ENCODE peak calls at places on chromosomes 13 and 19, in seven cellular contexts. One of them, this sample, is unnamed. For H3K4me1, the result is how much of the 10 kb centered on the place peaks cover.

GRCh38 chr19:49875801-49876421 is 1.2 kb downstream of the AKT1S1 start:
- DNase-seq in tibial nerve: no peak
- DNase-seq in heart left ventricle: peak
- DNase-seq in A549: no peak
- DNase-seq in HepG2: peak
- DNase-seq in stomach: no peak
- DNase-seq in HCT116: no peak
- DNase-seq in this sample: peak

GRCh38 chr19:46515879-46516350 is 20.2 kb upstream of the PNMA8B start:
- DNase-seq in tibial nerve: no peak
- DNase-seq in HCT116: no peak
- DNase-seq in A549: peak
- DNase-seq in HepG2: peak
- DNase-seq in stomach: no peak
- DNase-seq in heart left ventricle: no peak
- DNase-seq in this sample: no peak

GRCh38 chr13:74040200-74040599 is 94.0 kb downstream of the KLF12 start:
- DNase-seq in HepG2: peak
- DNase-seq in tibial nerve: peak
- DNase-seq in A549: peak
- DNase-seq in stomach: peak
- DNase-seq in heart left ventricle: peak
- DNase-seq in HCT116: peak
- DNase-seq in this sample: no peak

GRCh38 chr19:29741776-29742175 is 26.7 kb upstream of the C19orf12 start:
- DNase-seq in A549: no peak
- DNase-seq in HCT116: no peak
- DNase-seq in tibial nerve: no peak
- DNase-seq in HepG2: no peak
- DNase-seq in heart left ventricle: no peak
- DNase-seq in stomach: no peak
- DNase-seq in this sample: no peak

GRCh38 chr19:47120461-47120860 is 6.9 kb upstream of the ZC3H4 start:
- DNase-seq in A549: no peak
- DNase-seq in HCT116: no peak
- DNase-seq in HepG2: no peak
- DNase-seq in stomach: no peak
- DNase-seq in tibial nerve: no peak
- DNase-seq in heart left ventricle: no peak
- DNase-seq in this sample: no peak

GRCh38 chr13:46855166-46855565 is 41.7 kb downstream of the HTR2A start:
- DNase-seq in HepG2: no peak
- DNase-seq in A549: no peak
- DNase-seq in tibial nerve: no peak
- DNase-seq in HCT116: no peak
- DNase-seq in heart left ventricle: no peak
- DNase-seq in stomach: no peak
- DNase-seq in this sample: no peak

GRCh38 chr13:76292031-76292430 is 594.2 kb downstream of the KCTD12 start:
- DNase-seq in stomach: no peak
- DNase-seq in HCT116: no peak
- DNase-seq in tibial nerve: no peak
- DNase-seq in A549: no peak
- DNase-seq in HepG2: no peak
- DNase-seq in heart left ventricle: no peak
- DNase-seq in this sample: no peak

GRCh38 chr13:110347535-110348308 is 40.6 kb downstream of the COL4A2 start:
- DNase-seq in A549: peak
- DNase-seq in HCT116: peak
- DNase-seq in stomach: no peak
- DNase-seq in tibial nerve: no peak
- DNase-seq in HepG2: peak
- DNase-seq in heart left ventricle: no peak
- DNase-seq in this sample: peak

GRCh38 chr13:104809483-104809882 is 1726.0 kb downstream of the EFNB2 start:
- DNase-seq in HepG2: no peak
- DNase-seq in stomach: no peak
- DNase-seq in heart left ventricle: no peak
- DNase-seq in A549: no peak
- DNase-seq in tibial nerve: no peak
- DNase-seq in HCT116: no peak
- DNase-seq in this sample: no peak

GRCh38 chr19:19526581-19527370 is 1.9 kb upstream of the YJEFN3 start:
- DNase-seq in HepG2: no peak
- DNase-seq in stomach: no peak
- DNase-seq in HCT116: no peak
- DNase-seq in A549: no peak
- DNase-seq in tibial nerve: no peak
- DNase-seq in heart left ventricle: no peak
- DNase-seq in this sample: no peak

GRCh38 chr13:104949840-104950805 is 1585.3 kb downstream of the EFNB2 start:
- DNase-seq in stomach: no peak
- DNase-seq in HepG2: no peak
- DNase-seq in tibial nerve: peak
- DNase-seq in heart left ventricle: no peak
- DNase-seq in HCT116: no peak
- DNase-seq in A549: no peak
- DNase-seq in this sample: no peak

GRCh38 chr19:18170714-18171255 is 2.8 kb upstream of the IFI30 start:
- DNase-seq in HepG2: no peak
- DNase-seq in tibial nerve: no peak
- DNase-seq in A549: no peak
- DNase-seq in stomach: no peak
- DNase-seq in HCT116: no peak
- DNase-seq in heart left ventricle: no peak
- DNase-seq in this sample: no peak

GRCh38 chr13:76991432-76991795 is 467 bp upstream of the CLN5 start:
- DNase-seq in A549: no peak
- DNase-seq in tibial nerve: no peak
- DNase-seq in heart left ventricle: no peak
- DNase-seq in stomach: peak
- DNase-seq in HCT116: no peak
- DNase-seq in HepG2: no peak
- DNase-seq in this sample: peak

GRCh38 chr19:56170261-56170660 is 5.5 kb upstream of the GALP start:
- DNase-seq in HepG2: peak
- DNase-seq in stomach: no peak
- DNase-seq in heart left ventricle: no peak
- DNase-seq in HCT116: no peak
- DNase-seq in tibial nerve: no peak
- DNase-seq in A549: peak
- DNase-seq in this sample: no peak

GRCh38 chr13:20142019-20142926 is 18.6 kb downstream of the GJA3 start:
- DNase-seq in HepG2: no peak
- DNase-seq in heart left ventricle: peak
- DNase-seq in stomach: no peak
- DNase-seq in A549: no peak
- DNase-seq in tibial nerve: no peak
- DNase-seq in HCT116: no peak
- DNase-seq in this sample: no peak

GRCh38 chr13:64007334-64007733 is 2591.7 kb upstream of the PCDH20 start:
- DNase-seq in stomach: no peak
- DNase-seq in tibial nerve: no peak
- DNase-seq in HCT116: no peak
- DNase-seq in A549: no peak
- DNase-seq in HepG2: no peak
- DNase-seq in heart left ventricle: no peak
- DNase-seq in this sample: no peak

GRCh38 chr13:46195017-46195416 is 13.0 kb upstream of the LCP1 start:
- DNase-seq in HepG2: no peak
- DNase-seq in heart left ventricle: no peak
- DNase-seq in HCT116: no peak
- DNase-seq in stomach: no peak
- DNase-seq in A549: no peak
- DNase-seq in tibial nerve: no peak
- DNase-seq in this sample: no peak

GRCh38 chr19:41708481-41708880 is at the start of gene CEACAM5:
- DNase-seq in HCT116: no peak
- DNase-seq in HepG2: no peak
- DNase-seq in A549: no peak
- DNase-seq in stomach: no peak
- DNase-seq in tibial nerve: no peak
- DNase-seq in heart left ventricle: peak
- DNase-seq in this sample: no peak

GRCh38 chr19:22634450-22634827 is 315 bp downstream of the ZNF492 start:
- DNase-seq in tibial nerve: no peak
- DNase-seq in heart left ventricle: no peak
- DNase-seq in A549: no peak
- DNase-seq in HCT116: no peak
- DNase-seq in HepG2: no peak
- DNase-seq in stomach: no peak
- DNase-seq in this sample: no peak

GRCh38 chr13:71877280-71877653 is 10.3 kb upstream of the DACH1 start:
- DNase-seq in HepG2: no peak
- DNase-seq in tibial nerve: no peak
- DNase-seq in A549: no peak
- DNase-seq in stomach: no peak
- DNase-seq in HCT116: no peak
- DNase-seq in heart left ventricle: no peak
- DNase-seq in this sample: no peak

GRCh38 chr13:37652596-37652995 is 54.0 kb upstream of the POSTN start:
- DNase-seq in A549: no peak
- DNase-seq in tibial nerve: no peak
- DNase-seq in HepG2: no peak
- DNase-seq in HCT116: no peak
- DNase-seq in stomach: no peak
- DNase-seq in heart left ventricle: no peak
- DNase-seq in this sample: no peak

GRCh38 chr19:49921871-49922755 is 6.9 kb upstream of the ATF5 start:
- DNase-seq in A549: no peak
- DNase-seq in heart left ventricle: no peak
- DNase-seq in HCT116: no peak
- DNase-seq in tibial nerve: no peak
- DNase-seq in stomach: no peak
- DNase-seq in HepG2: no peak
- DNase-seq in this sample: no peak

GRCh38 chr13:48160879-48161278 is 66.0 kb upstream of the MED4 start:
- DNase-seq in HepG2: no peak
- DNase-seq in HCT116: no peak
- DNase-seq in stomach: no peak
- DNase-seq in tibial nerve: peak
- DNase-seq in heart left ventricle: no peak
- DNase-seq in A549: peak
- DNase-seq in this sample: no peak

GRCh38 chr13:85755123-85755522 is 44.1 kb downstream of the SLITRK6 start:
- DNase-seq in stomach: no peak
- DNase-seq in A549: no peak
- DNase-seq in HCT116: no peak
- DNase-seq in HepG2: no peak
- DNase-seq in tibial nerve: no peak
- DNase-seq in heart left ventricle: no peak
- DNase-seq in this sample: no peak

GRCh38 chr19:48661746-48662145 is 11.1 kb downstream of the NTN5 start:
- DNase-seq in HepG2: no peak
- DNase-seq in HCT116: no peak
- DNase-seq in tibial nerve: no peak
- DNase-seq in A549: no peak
- DNase-seq in heart left ventricle: no peak
- DNase-seq in stomach: no peak
- DNase-seq in this sample: no peak
- TF ChIP-seq POLR2A in HepG2: no peak
- TF ChIP-seq POLR2A in HCT116: no peak
- TF ChIP-seq POLR2A in tibial nerve: no peak
- TF ChIP-seq POLR2A in A549: no peak
- TF ChIP-seq POLR2A in heart left ventricle: no peak
- TF ChIP-seq POLR2A in stomach: no peak
- TF ChIP-seq POLR2A in this sample: no peak

GRCh38 chr19:3343619-3344502 is 22.5 kb upstream of the NFIC start:
- DNase-seq in stomach: peak
- DNase-seq in tibial nerve: peak
- DNase-seq in heart left ventricle: peak
- DNase-seq in HepG2: peak
- DNase-seq in HCT116: peak
- DNase-seq in A549: peak
- DNase-seq in this sample: peak
- H3K4me3 ChIP-seq in stomach: peak
- H3K4me3 ChIP-seq in tibial nerve: peak
- H3K4me3 ChIP-seq in heart left ventricle: peak
- H3K4me3 ChIP-seq in HepG2: peak
- H3K4me3 ChIP-seq in HCT116: peak
- H3K4me3 ChIP-seq in A549: peak
- H3K4me3 ChIP-seq in this sample: peak

GRCh38 chr13:29815336-29815735 is 35.1 kb downstream of the UBL3 start:
- DNase-seq in stomach: no peak
- DNase-seq in A549: no peak
- DNase-seq in HCT116: no peak
- DNase-seq in tibial nerve: no peak
- DNase-seq in heart left ventricle: no peak
- DNase-seq in HepG2: no peak
- DNase-seq in this sample: no peak

GRCh38 chr13:29817604-29818378 is 32.6 kb downstream of the UBL3 start:
- DNase-seq in heart left ventricle: no peak
- DNase-seq in stomach: no peak
- DNase-seq in tibial nerve: no peak
- DNase-seq in HepG2: no peak
- DNase-seq in HCT116: no peak
- DNase-seq in A549: no peak
- DNase-seq in this sample: no peak

GRCh38 chr13:29816715-29817114 is 33.7 kb downstream of the UBL3 start:
- DNase-seq in heart left ventricle: no peak
- DNase-seq in A549: no peak
- DNase-seq in stomach: no peak
- DNase-seq in HCT116: no peak
- DNase-seq in tibial nerve: no peak
- DNase-seq in HepG2: no peak
- DNase-seq in this sample: no peak

GRCh38 chr13:29819157-29819556 is 31.3 kb downstream of the UBL3 start:
- DNase-seq in tibial nerve: no peak
- DNase-seq in HCT116: no peak
- DNase-seq in A549: no peak
- DNase-seq in heart left ventricle: no peak
- DNase-seq in stomach: no peak
- DNase-seq in HepG2: no peak
- DNase-seq in this sample: no peak
- H3K4me1 ChIP-seq in tibial nerve: under half
- H3K4me1 ChIP-seq in HCT116: under half
- H3K4me1 ChIP-seq in A549: under half
- H3K4me1 ChIP-seq in heart left ventricle: under half
- H3K4me1 ChIP-seq in stomach: half or more
- H3K4me1 ChIP-seq in HepG2: under half
- H3K4me1 ChIP-seq in this sample: under half

GRCh38 chr19:14005381-14006084 is 587 bp downstream of the RFX1 start:
- DNase-seq in HepG2: peak
- DNase-seq in HCT116: peak
- DNase-seq in tibial nerve: peak
- DNase-seq in A549: peak
- DNase-seq in heart left ventricle: peak
- DNase-seq in stomach: peak
- DNase-seq in this sample: peak
- TF ChIP-seq POLR2A in HepG2: peak
- TF ChIP-seq POLR2A in HCT116: no peak
- TF ChIP-seq POLR2A in tibial nerve: peak
- TF ChIP-seq POLR2A in A549: no peak
- TF ChIP-seq POLR2A in heart left ventricle: no peak
- TF ChIP-seq POLR2A in stomach: no peak
- TF ChIP-seq POLR2A in this sample: peak

DNA sequence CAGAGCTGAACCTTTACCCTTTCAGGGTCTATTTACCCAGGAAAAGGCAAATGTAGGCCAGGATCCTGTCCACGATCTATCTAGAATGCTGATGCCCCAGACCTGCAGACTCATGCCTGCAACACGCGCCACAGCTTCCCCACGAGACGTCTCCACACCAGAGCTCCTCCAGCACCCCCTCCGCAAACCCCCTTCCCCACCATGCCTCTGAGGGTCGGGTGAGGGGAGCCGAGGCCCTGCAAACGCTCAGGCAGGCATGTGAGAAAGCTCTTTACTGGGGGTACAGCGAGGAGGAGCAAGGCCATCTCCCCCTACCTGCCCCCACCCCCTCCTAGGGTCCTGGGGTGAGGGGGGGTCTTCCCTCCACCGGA is 8.9 kb downstream of the DYRK1B start:
- DNase-seq in HepG2: no peak
- DNase-seq in HCT116: no peak
- DNase-seq in A549: no peak
- DNase-seq in heart left ventricle: no peak
- DNase-seq in tibial nerve: no peak
- DNase-seq in stomach: no peak
- DNase-seq in this sample: no peak
- H3K4me3 ChIP-seq in HepG2: no peak
- H3K4me3 ChIP-seq in HCT116: no peak
- H3K4me3 ChIP-seq in A549: no peak
- H3K4me3 ChIP-seq in heart left ventricle: no peak
- H3K4me3 ChIP-seq in tibial nerve: peak
- H3K4me3 ChIP-seq in stomach: no peak
- H3K4me3 ChIP-seq in this sample: no peak

This sample was measured in uterus.